ENCODE peak calls at places on chromosome 7, in five cellular contexts. A is Kasumi-1; I is Daoy; P is activated T-helper 2 cell treated with anti-CD3 and anti-CD28 coated beads, Interferon-gamma antibody, Interleukin-2, Interleukin-4, amounts not matched to agents 10 μg/mL and 5 μg/mL and 100 μg/mL, durations not matched to agents 14 hours and 24 hours and 36 hours; O is stimulated activated CD4-positive, alpha-beta T cell treated with anti-CD3 and anti-CD28 coated beads, Interleukin-15, amount 100 ng/mL, for 24 hours. G is an unnamed sample.

GRCh38 chr7:158098125-158099030 is 489.2 kb downstream of the PTPRN2 start:
- DNase-seq in A (no peak), I (no peak), P (no peak), O (no peak), G (no peak)

GRCh38 chr7:75531359-75531821 is 39.3 kb downstream of the SPDYE5 start:
- DNase-seq in A (no peak), I (peak), P (no peak), O (no peak), G (no peak)

GRCh38 chr7:121395494-121395960 is 581 bp downstream of the FAM3C start:
- DNase-seq in A (no peak), I (peak), P (peak), O (peak), G (no peak)

GRCh38 chr7:584820-585219 is 65.2 kb upstream of the PDGFA start:
- DNase-seq in A (no peak), I (no peak), P (no peak), O (no peak), G (no peak)

GRCh38 chr7:82678259-82678658 is 234.7 kb upstream of the CACNA2D1 start:
- DNase-seq in A (no peak), I (no peak), P (no peak), O (no peak), G (no peak)

GRCh38 chr7:117993377-117994003 is 120.2 kb upstream of the CTTNBP2 start:
- DNase-seq in A (peak), I (peak), P (no peak), O (peak), G (no peak)

GRCh38 chr7:41005381-41005901 is 697.4 kb downstream of the INHBA start:
- DNase-seq in A (peak), I (peak), P (no peak), O (no peak), G (no peak)

GRCh38 chr7:26397326-26397725 is 105.7 kb downstream of the SNX10 start:
- DNase-seq in A (no peak), I (no peak), P (no peak), O (no peak), G (no peak)

GRCh38 chr7:159229683-159230475 is 85.2 kb upstream of the VIPR2 start:
- DNase-seq in A (no peak), I (no peak), P (no peak), O (no peak), G (no peak)

GRCh38 chr7:104153287-104153686 is 54.5 kb downstream of the ORC5 start:
- DNase-seq in A (no peak), I (no peak), P (no peak), O (no peak), G (no peak)

GRCh38 chr7:17948503-17949238 is 8.4 kb upstream of the SNX13 start:
- DNase-seq in A (no peak), I (no peak), P (no peak), O (no peak), G (no peak)

GRCh38 chr7:135492151-135492550 is 17.8 kb downstream of the CNOT4 start:
- DNase-seq in A (no peak), I (no peak), P (no peak), O (no peak), G (no peak)

GRCh38 chr7:120611959-120612358 is 246.0 kb downstream of the TSPAN12 start:
- DNase-seq in A (no peak), I (no peak), P (no peak), O (no peak), G (no peak)

GRCh38 chr7:4851459-4852422 is 10.1 kb downstream of the PAPOLB start:
- DNase-seq in A (peak), I (peak), P (no peak), O (no peak), G (no peak)

GRCh38 chr7:102912742-102913141 is at the start of gene LRRC17:
- DNase-seq in A (peak), I (peak), P (no peak), O (no peak), G (no peak)

GRCh38 chr7:75937958-75938786 is 23.2 kb downstream of the POR start:
- DNase-seq in A (no peak), I (peak), P (no peak), O (no peak), G (no peak)

GRCh38 chr7:139767561-139767982 is 10.2 kb downstream of the HIPK2 start:
- DNase-seq in A (peak), I (no peak), P (peak), O (no peak), G (no peak)

GRCh38 chr7:72069263-72069662 is 342.9 kb downstream of the CALN1 start:
- DNase-seq in A (peak), I (no peak), P (no peak), O (no peak), G (no peak)

GRCh38 chr7:127844707-127845331 is 186.4 kb downstream of the LRRC4 start:
- DNase-seq in A (peak), I (peak), P (no peak), O (no peak), G (no peak)

GRCh38 chr7:28473567-28474266 is 61.4 kb downstream of the CREB5 start:
- DNase-seq in A (no peak), I (no peak), P (no peak), O (no peak), G (no peak)

GRCh38 chr7:29289156-29290021 is 94.8 kb downstream of the CHN2 start:
- DNase-seq in A (no peak), I (peak), P (no peak), O (no peak), G (no peak)

GRCh38 chr7:149067869-149068268 is 22.6 kb downstream of the ZNF786 start:
- DNase-seq in A (no peak), I (no peak), P (no peak), O (no peak), G (no peak)

GRCh38 chr7:144515430-144515829 is 111.9 kb upstream of the NOBOX start:
- DNase-seq in A (no peak), I (no peak), P (no peak), O (no peak), G (no peak)

GRCh38 chr7:34727464-34727995 is 69.5 kb downstream of the NPSR1 start:
- DNase-seq in A (no peak), I (no peak), P (no peak), O (no peak), G (no peak)

GRCh38 chr7:53422291-53422690 is 386.9 kb downstream of the POM121L12 start:
- DNase-seq in A (no peak), I (no peak), P (no peak), O (no peak), G (no peak)

GRCh38 chr7:128735433-128735832 is 3.7 kb upstream of the CALU start:
- DNase-seq in A (peak), I (no peak), P (no peak), O (no peak), G (no peak)

GRCh38 chr7:6641305-6642035 is 4.4 kb downstream of the ZNF316 start:
- DNase-seq in A (no peak), I (no peak), P (no peak), O (no peak), G (no peak)

GRCh38 chr7:96244244-96244991 is 77.5 kb downstream of the SLC25A13 start:
- DNase-seq in A (no peak), I (no peak), P (no peak), O (no peak), G (no peak)

GRCh38 chr7:80206763-80207162 is 72.1 kb downstream of the GNAI1 start:
- DNase-seq in A (no peak), I (no peak), P (no peak), O (no peak), G (no peak)

GRCh38 chr7:87151701-87152111 is 547 bp upstream of the DMTF1 start:
- DNase-seq in A (peak), I (no peak), P (no peak), O (no peak), G (no peak)

GRCh38 chr7:15015545-15016314 is 113.2 kb upstream of the DGKB start:
- DNase-seq in A (peak), I (peak), P (no peak), O (no peak), G (no peak)

GRCh38 chr7:151591866-151592265 is 72.2 kb upstream of the RHEB start:
- DNase-seq in A (no peak), I (no peak), P (no peak), O (no peak), G (no peak)

GRCh38 chr7:1425292-1426136 is 33.8 kb downstream of the MICALL2 start:
- DNase-seq in A (no peak), I (peak), P (no peak), O (no peak), G (no peak)

GRCh38 chr7:148856035-148856881 is 27.8 kb downstream of the EZH2 start:
- DNase-seq in A (peak), I (peak), P (peak), O (peak), G (no peak)

GRCh38 chr7:49928787-49929186 is 155.3 kb downstream of the VWC2 start:
- DNase-seq in A (no peak), I (no peak), P (no peak), O (no peak), G (no peak)